ENCODE peak calls at places on chromosome 18, in seven cellular contexts. K is esophagus squamous epithelium; X is GM23338; C is RWPE2; E is CD4-positive, alpha-beta T cell; Q is cardiac muscle cell; F is mammary epithelial cell. G is an unnamed sample.

GRCh38 chr18:13797157-13797611 is 26.8 kb upstream of the MC5R start:
- DNase-seq in K (no peak), X (no peak), C (no peak), E (no peak), Q (no peak), F (peak), G (no peak)

GRCh38 chr18:67615876-67616275 is 99.4 kb upstream of the DSEL start:
- DNase-seq in K (no peak), X (no peak), C (no peak), E (no peak), Q (no peak), F (no peak), G (no peak)

GRCh38 chr18:8780227-8780626 is 74.9 kb downstream of the MTCL1 start:
- DNase-seq in K (no peak), X (no peak), C (no peak), E (no peak), Q (no peak), F (no peak), G (no peak)

GRCh38 chr18:74898965-74899364 is 301.3 kb downstream of the ZNF407 start:
- DNase-seq in K (no peak), X (no peak), C (no peak), E (no peak), Q (peak), F (peak), G (no peak)

GRCh38 chr18:32937007-32937540 is 164.3 kb upstream of the KLHL14 start:
- DNase-seq in K (no peak), X (peak), C (no peak), E (no peak), Q (no peak), F (no peak), G (no peak)

GRCh38 chr18:8536226-8536625 is 73.0 kb upstream of the RAB12 start:
- DNase-seq in K (no peak), X (peak), C (no peak), E (no peak), Q (no peak), F (peak), G (no peak)

GRCh38 chr18:8982416-8983183 is 119.9 kb upstream of the NDUFV2 start:
- DNase-seq in K (no peak), X (peak), C (no peak), E (no peak), Q (peak), F (peak), G (no peak)

GRCh38 chr18:73980289-73980979 is 167.2 kb downstream of the FBXO15 start:
- DNase-seq in K (no peak), X (peak), C (no peak), E (no peak), Q (peak), F (peak), G (no peak)

GRCh38 chr18:74326238-74326637 is 10.6 kb downstream of the C18orf63 start:
- DNase-seq in K (no peak), X (no peak), C (no peak), E (no peak), Q (no peak), F (no peak), G (no peak)

GRCh38 chr18:48863432-48864065 is 87.2 kb downstream of the SMAD7 start:
- DNase-seq in K (no peak), X (no peak), C (no peak), E (no peak), Q (no peak), F (no peak), G (no peak)

GRCh38 chr18:36769172-36769571 is 59.6 kb downstream of the TPGS2 start:
- DNase-seq in K (no peak), X (no peak), C (no peak), E (no peak), Q (no peak), F (no peak), G (no peak)

GRCh38 chr18:10147199-10147598 is 233.4 kb downstream of the VAPA start:
- DNase-seq in K (no peak), X (no peak), C (no peak), E (no peak), Q (no peak), F (no peak), G (no peak)

GRCh38 chr18:8507361-8507760 is 101.9 kb upstream of the RAB12 start:
- DNase-seq in K (no peak), X (peak), C (no peak), E (no peak), Q (peak), F (no peak), G (no peak)

GRCh38 chr18:55650363-55650870 is 62.4 kb upstream of the TCF4 start:
- DNase-seq in K (no peak), X (no peak), C (no peak), E (no peak), Q (no peak), F (peak), G (no peak)

GRCh38 chr18:51807336-51807735 is 532.7 kb upstream of the DCC start:
- DNase-seq in K (no peak), X (no peak), C (no peak), E (no peak), Q (no peak), F (no peak), G (no peak)

GRCh38 chr18:21538230-21538629 is 62.3 kb downstream of the ESCO1 start:
- DNase-seq in K (no peak), X (no peak), C (no peak), E (no peak), Q (no peak), F (no peak), G (no peak)

GRCh38 chr18:40208951-40209350 is 1746.1 kb upstream of the PIK3C3 start:
- DNase-seq in K (no peak), X (no peak), C (no peak), E (no peak), Q (no peak), F (no peak), G (no peak)

GRCh38 chr18:46566111-46566510 is 90.9 kb downstream of the LOXHD1 start:
- DNase-seq in K (no peak), X (no peak), C (no peak), E (no peak), Q (no peak), F (no peak), G (peak)
- TF ChIP-seq CTCF in K (no peak), X (no peak), C (no peak), E (no peak), Q (no peak), F (no peak), G (no peak)

GRCh38 chr18:6219116-6219717 is 195.5 kb downstream of the L3MBTL4 start:
- DNase-seq in K (no peak), X (peak), C (no peak), E (no peak), Q (peak), F (no peak), G (no peak)
- TF ChIP-seq CTCF in K (peak), X (peak), C (peak), E (no peak), Q (peak), F (no peak), G (peak)

DNA sequence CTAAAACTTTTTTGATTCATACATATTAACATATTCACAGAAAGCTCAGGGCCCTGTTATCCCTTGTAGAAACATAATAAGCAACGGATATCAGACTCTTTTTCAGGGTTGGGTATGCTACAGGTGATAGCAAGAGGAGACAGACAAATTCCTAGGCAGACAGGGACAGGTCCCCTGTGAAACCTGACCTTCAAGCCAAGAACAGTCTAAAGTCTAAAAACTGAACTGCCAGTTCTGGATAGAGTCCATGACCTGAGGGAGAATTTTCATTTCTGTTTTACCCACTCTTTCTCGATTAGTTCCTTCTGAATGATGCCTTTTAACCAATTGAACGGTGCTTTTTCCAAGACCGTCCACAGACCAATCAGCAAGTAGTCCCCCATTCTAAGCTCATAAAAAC is 54.2 kb downstream of the RIT2 start:
- DNase-seq in K (no peak), X (no peak), C (no peak), E (no peak), Q (no peak), F (no peak), G (no peak)
- TF ChIP-seq CTCF in K (no peak), X (no peak), C (no peak), E (no peak), Q (no peak), F (no peak), G (no peak)

GRCh38 chr18:3094355-3094684 is 81.4 kb upstream of the LPIN2 start:
- DNase-seq in K (no peak), X (no peak), C (no peak), E (no peak), Q (no peak), F (no peak), G (no peak)
- TF ChIP-seq CTCF in K (no peak), X (no peak), C (no peak), E (no peak), Q (no peak), F (no peak), G (no peak)

DNA sequence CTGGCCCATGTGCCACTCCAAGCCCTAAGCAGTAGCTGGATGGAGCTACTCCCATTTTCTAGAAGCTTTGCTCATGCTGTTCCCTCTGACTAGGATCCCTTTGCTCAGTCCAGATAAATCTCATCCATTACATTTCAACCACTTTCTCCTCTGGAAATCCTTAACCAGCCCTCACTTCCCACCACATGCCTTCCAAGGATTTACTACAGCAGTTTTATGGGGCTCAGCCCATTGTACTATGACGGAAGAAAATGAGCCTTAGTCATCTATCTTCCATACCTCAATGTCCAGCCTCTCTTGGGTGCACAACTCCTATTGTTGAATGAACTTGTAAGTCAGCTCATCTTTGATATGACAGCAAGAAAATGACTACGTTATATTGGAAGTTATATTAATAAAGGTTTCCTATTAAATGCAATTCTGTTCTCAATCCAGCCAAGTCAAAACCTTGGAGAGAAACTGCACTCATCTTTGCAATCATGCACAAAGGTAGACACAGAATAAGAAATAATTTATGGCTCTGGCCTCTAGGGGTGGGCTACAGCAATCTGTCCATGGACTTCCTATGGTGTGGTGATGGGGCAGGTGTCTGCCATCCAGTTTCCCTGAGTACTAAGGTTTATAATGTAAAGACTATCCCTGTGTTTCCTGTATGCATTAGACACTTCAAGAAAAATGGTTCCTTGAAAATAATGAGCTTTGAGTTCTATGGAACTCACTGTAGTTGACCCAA is 3.4 kb downstream of the B4GALT6 start:
- DNase-seq in K (no peak), X (peak), C (no peak), E (no peak), Q (no peak), F (peak), G (no peak)
- TF ChIP-seq CTCF in K (no peak), X (peak), C (peak), E (peak), Q (peak), F (peak), G (no peak)

GRCh38 chr18:23099621-23100020 is 35.7 kb upstream of the CABLES1 start:
- DNase-seq in K (no peak), X (no peak), C (no peak), E (no peak), Q (no peak), F (peak), G (no peak)

GRCh38 chr18:23094411-23095165 is 40.7 kb upstream of the CABLES1 start:
- DNase-seq in K (no peak), X (peak), C (no peak), E (no peak), Q (no peak), F (no peak), G (peak)

GRCh38 chr18:23093772-23094171 is 41.5 kb upstream of the CABLES1 start:
- DNase-seq in K (no peak), X (no peak), C (no peak), E (no peak), Q (no peak), F (no peak), G (no peak)

GRCh38 chr18:23092121-23092520 is 43.2 kb upstream of the CABLES1 start:
- DNase-seq in K (no peak), X (no peak), C (no peak), E (no peak), Q (no peak), F (no peak), G (no peak)

GRCh38 chr18:23095463-23095862 is 39.8 kb upstream of the CABLES1 start:
- DNase-seq in K (no peak), X (no peak), C (no peak), E (no peak), Q (no peak), F (no peak), G (no peak)
- TF ChIP-seq CTCF in K (no peak), X (peak), C (no peak), E (no peak), Q (peak), F (no peak), G (no peak)

DNA sequence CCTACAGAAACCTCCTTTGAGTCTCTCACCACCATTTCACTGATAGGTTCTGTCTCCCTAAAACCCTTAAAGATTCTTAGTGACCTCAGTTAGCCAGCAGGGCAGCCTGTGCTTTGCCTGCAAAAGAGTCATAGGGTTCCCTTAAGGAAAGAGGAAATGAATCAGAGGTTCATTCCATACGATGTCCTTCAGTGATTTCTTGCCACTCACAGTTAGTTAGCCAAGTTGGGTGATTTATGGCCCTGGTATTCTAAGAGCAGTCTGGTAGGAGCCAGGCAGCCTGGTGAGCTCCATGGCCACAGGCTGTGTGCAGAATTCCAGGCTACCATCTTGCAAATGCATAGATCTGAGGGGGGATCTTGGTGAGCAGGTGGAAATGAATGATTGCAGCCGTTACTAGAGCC is 18.7 kb upstream of the CCBE1 start:
- DNase-seq in K (no peak), X (no peak), C (peak), E (no peak), Q (peak), F (peak), G (no peak)
- TF ChIP-seq CTCF in K (no peak), X (no peak), C (peak), E (no peak), Q (no peak), F (peak), G (no peak)

GRCh38 chr18:11714244-11714918 is 25.3 kb downstream of the GNAL start:
- DNase-seq in K (no peak), X (peak), C (no peak), E (no peak), Q (no peak), F (peak), G (no peak)

GRCh38 chr18:11713756-11714155 is 24.7 kb downstream of the GNAL start:
- DNase-seq in K (no peak), X (peak), C (no peak), E (no peak), Q (no peak), F (no peak), G (no peak)

GRCh38 chr18:11710578-11710977 is 21.5 kb downstream of the GNAL start:
- DNase-seq in K (no peak), X (no peak), C (no peak), E (no peak), Q (no peak), F (no peak), G (no peak)
- TF ChIP-seq CTCF in K (no peak), X (no peak), C (no peak), E (no peak), Q (no peak), F (no peak), G (no peak)

GRCh38 chr18:43625582-43625981 is 348.3 kb upstream of the SYT4 start:
- DNase-seq in K (no peak), X (no peak), C (no peak), E (no peak), Q (no peak), F (no peak), G (no peak)

GRCh38 chr18:43622024-43622423 is 344.7 kb upstream of the SYT4 start:
- DNase-seq in K (no peak), X (no peak), C (no peak), E (no peak), Q (no peak), F (no peak), G (no peak)

GRCh38 chr18:43620936-43621335 is 343.6 kb upstream of the SYT4 start:
- DNase-seq in K (no peak), X (peak), C (no peak), E (no peak), Q (peak), F (peak), G (no peak)
- TF ChIP-seq CTCF in K (peak), X (peak), C (peak), E (no peak), Q (peak), F (peak), G (peak)

GRCh38 chr18:50218432-50219197 is 23.7 kb upstream of the MYO5B start:
- DNase-seq in K (no peak), X (peak), C (no peak), E (peak), Q (peak), F (peak), G (no peak)
- TF ChIP-seq CTCF in K (peak), X (peak), C (peak), E (no peak), Q (peak), F (peak), G (peak)

G was measured in D721Med.